ENCODE peak calls at places on chromosomes 3 and 15, in eight cellular contexts. One of them, this sample, is unnamed.

GRCh38 chr3:45716790-45717336 is 27.7 kb downstream of the SACM1L start:
- DNase-seq in A549: no peak
- DNase-seq in stomach: no peak
- DNase-seq in transverse colon: no peak
- DNase-seq in HCT116: no peak
- DNase-seq in esophagus muscularis mucosa: no peak
- DNase-seq in heart left ventricle: no peak
- DNase-seq in Peyer's patch: no peak
- DNase-seq in this sample: no peak

GRCh38 chr3:106251160-106251892 is 382.5 kb upstream of the CBLB start:
- DNase-seq in stomach: no peak
- DNase-seq in A549: no peak
- DNase-seq in heart left ventricle: no peak
- DNase-seq in esophagus muscularis mucosa: no peak
- DNase-seq in HCT116: no peak
- DNase-seq in Peyer's patch: no peak
- DNase-seq in transverse colon: no peak
- DNase-seq in this sample: no peak

GRCh38 chr3:148863297-148863696 is 1.8 kb upstream of the CPA3 start:
- DNase-seq in A549: no peak
- DNase-seq in heart left ventricle: no peak
- DNase-seq in esophagus muscularis mucosa: no peak
- DNase-seq in transverse colon: no peak
- DNase-seq in stomach: no peak
- DNase-seq in HCT116: no peak
- DNase-seq in Peyer's patch: no peak
- DNase-seq in this sample: no peak

GRCh38 chr15:41941644-41942415 is 30.5 kb downstream of the EHD4 start:
- DNase-seq in HCT116: no peak
- DNase-seq in A549: no peak
- DNase-seq in Peyer's patch: no peak
- DNase-seq in esophagus muscularis mucosa: no peak
- DNase-seq in transverse colon: no peak
- DNase-seq in heart left ventricle: no peak
- DNase-seq in stomach: no peak
- DNase-seq in this sample: no peak

GRCh38 chr15:69034352-69034751 is 19.9 kb downstream of the NOX5 start:
- DNase-seq in stomach: no peak
- DNase-seq in A549: no peak
- DNase-seq in esophagus muscularis mucosa: no peak
- DNase-seq in HCT116: no peak
- DNase-seq in transverse colon: no peak
- DNase-seq in Peyer's patch: no peak
- DNase-seq in heart left ventricle: no peak
- DNase-seq in this sample: peak; percentile 40

GRCh38 chr3:121228971-121229370 is 316.8 kb downstream of the POLQ start:
- DNase-seq in transverse colon: no peak
- DNase-seq in esophagus muscularis mucosa: no peak
- DNase-seq in stomach: no peak
- DNase-seq in A549: no peak
- DNase-seq in Peyer's patch: no peak
- DNase-seq in heart left ventricle: no peak
- DNase-seq in HCT116: no peak
- DNase-seq in this sample: no peak

GRCh38 chr3:126544596-126545281 is 14.0 kb downstream of the C3orf22 start:
- DNase-seq in esophagus muscularis mucosa: no peak
- DNase-seq in transverse colon: peak; percentile 7
- DNase-seq in Peyer's patch: peak; percentile 15
- DNase-seq in heart left ventricle: peak; percentile 23
- DNase-seq in stomach: peak; percentile 21
- DNase-seq in A549: no peak
- DNase-seq in HCT116: no peak
- DNase-seq in this sample: no peak

GRCh38 chr3:139537325-139537724 is 2.2 kb downstream of the RBP1 start:
- DNase-seq in stomach: no peak
- DNase-seq in transverse colon: no peak
- DNase-seq in HCT116: peak; percentile 72
- DNase-seq in A549: no peak
- DNase-seq in esophagus muscularis mucosa: no peak
- DNase-seq in Peyer's patch: no peak
- DNase-seq in heart left ventricle: no peak
- DNase-seq in this sample: no peak

GRCh38 chr15:78067328-78068241 is 9.9 kb downstream of the TBC1D2B start:
- DNase-seq in A549: no peak
- DNase-seq in Peyer's patch: no peak
- DNase-seq in esophagus muscularis mucosa: no peak
- DNase-seq in heart left ventricle: no peak
- DNase-seq in transverse colon: no peak
- DNase-seq in HCT116: no peak
- DNase-seq in stomach: peak; percentile 69
- DNase-seq in this sample: no peak

GRCh38 chr3:129593595-129594339 is 12.7 kb downstream of the PLXND1 start:
- DNase-seq in esophagus muscularis mucosa: no peak
- DNase-seq in transverse colon: peak; percentile 43
- DNase-seq in stomach: no peak
- DNase-seq in HCT116: no peak
- DNase-seq in Peyer's patch: no peak
- DNase-seq in heart left ventricle: no peak
- DNase-seq in A549: no peak
- DNase-seq in this sample: no peak

GRCh38 chr3:152205097-152205593 is 63.6 kb upstream of the MBNL1 start:
- DNase-seq in stomach: no peak
- DNase-seq in transverse colon: no peak
- DNase-seq in Peyer's patch: no peak
- DNase-seq in heart left ventricle: no peak
- DNase-seq in HCT116: no peak
- DNase-seq in A549: no peak
- DNase-seq in esophagus muscularis mucosa: no peak
- DNase-seq in this sample: no peak

GRCh38 chr3:187738400-187739124 is 6.7 kb downstream of the BCL6 start:
- DNase-seq in HCT116: peak; percentile 83
- DNase-seq in stomach: peak; percentile 87
- DNase-seq in Peyer's patch: peak; percentile 73
- DNase-seq in A549: peak; percentile 87
- DNase-seq in heart left ventricle: peak; percentile 94
- DNase-seq in transverse colon: peak; percentile 90
- DNase-seq in esophagus muscularis mucosa: peak; percentile 98
- DNase-seq in this sample: no peak

GRCh38 chr3:52240059-52240885 is 1.3 kb upstream of the TWF2 start:
- DNase-seq in Peyer's patch: peak; percentile 46
- DNase-seq in transverse colon: peak; percentile 62
- DNase-seq in stomach: no peak
- DNase-seq in HCT116: peak; percentile 67
- DNase-seq in esophagus muscularis mucosa: no peak
- DNase-seq in A549: no peak
- DNase-seq in heart left ventricle: peak; percentile 76
- DNase-seq in this sample: no peak
- TF ChIP-seq POLR2A in Peyer's patch: no peak
- TF ChIP-seq POLR2A in transverse colon: no peak
- TF ChIP-seq POLR2A in stomach: no peak
- TF ChIP-seq POLR2A in HCT116: no peak
- TF ChIP-seq POLR2A in esophagus muscularis mucosa: no peak
- TF ChIP-seq POLR2A in A549: no peak
- TF ChIP-seq POLR2A in heart left ventricle: no peak
- TF ChIP-seq POLR2A in this sample: no peak

DNA sequence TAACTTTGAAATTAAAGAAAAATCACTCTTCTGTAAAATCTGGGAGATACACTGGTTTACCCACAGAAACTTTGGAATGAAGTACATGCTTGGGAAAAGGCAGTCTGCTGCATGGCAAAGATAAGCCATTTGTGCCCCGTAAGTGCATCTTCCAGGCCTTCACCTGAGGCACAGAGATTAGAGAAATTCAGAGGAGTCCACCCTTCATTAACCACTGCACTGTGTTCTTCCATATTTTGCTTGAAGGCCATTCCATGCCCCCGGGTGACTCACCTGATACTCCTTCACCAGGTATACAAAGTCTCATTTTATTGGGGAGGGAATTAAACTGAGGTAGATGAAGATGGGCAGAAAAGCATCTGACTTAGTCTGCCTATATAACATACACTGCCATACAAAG is 53.0 kb downstream of the CMSS1 start:
- DNase-seq in transverse colon: no peak
- DNase-seq in esophagus muscularis mucosa: no peak
- DNase-seq in stomach: no peak
- DNase-seq in Peyer's patch: no peak
- DNase-seq in A549: no peak
- DNase-seq in heart left ventricle: no peak
- DNase-seq in HCT116: no peak
- DNase-seq in this sample: no peak
- H3K4me1 ChIP-seq in transverse colon: peaks cover 88% of the 10 kb centered on the region
- H3K4me1 ChIP-seq in esophagus muscularis mucosa: peaks cover 80% of the 10 kb centered on the region
- H3K4me1 ChIP-seq in stomach: peaks cover 82% of the 10 kb centered on the region
- H3K4me1 ChIP-seq in Peyer's patch: peaks cover 37% of the 10 kb centered on the region
- H3K4me1 ChIP-seq in A549: peaks cover 29% of the 10 kb centered on the region
- H3K4me1 ChIP-seq in heart left ventricle: peaks cover 78% of the 10 kb centered on the region
- H3K4me1 ChIP-seq in HCT116: no peaks in the 10 kb centered on the region
- H3K4me1 ChIP-seq in this sample: peaks cover 61% of the 10 kb centered on the region

DNA sequence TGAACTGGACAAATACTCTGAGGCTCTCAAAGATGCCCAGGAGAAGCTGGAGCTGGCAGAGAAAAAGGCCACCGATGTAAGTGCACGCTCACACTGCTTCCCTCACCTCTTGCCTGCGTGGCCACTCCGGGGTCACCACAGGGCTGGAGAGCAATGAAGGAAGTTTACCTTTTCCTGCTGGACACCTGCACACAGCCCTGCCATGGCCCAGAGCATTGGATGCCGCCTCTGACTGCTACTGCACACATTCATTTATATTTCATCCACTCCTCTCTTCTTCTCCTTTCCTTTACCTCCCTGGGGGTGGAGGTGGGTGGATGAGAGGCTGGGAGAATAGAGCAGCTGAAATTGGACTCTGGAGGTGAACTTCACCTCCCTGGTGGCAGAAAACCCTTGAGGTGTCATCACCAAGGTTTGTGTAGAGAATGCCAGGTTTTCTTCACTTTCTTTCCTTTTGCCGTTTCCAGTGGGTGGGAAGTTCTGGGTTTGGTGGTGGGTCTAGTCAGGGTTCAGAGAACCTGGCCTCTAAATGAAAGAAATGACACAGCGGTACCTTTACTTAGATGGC is 1.6 kb downstream of the TPM1 start:
- DNase-seq in transverse colon: no peak
- DNase-seq in Peyer's patch: no peak
- DNase-seq in esophagus muscularis mucosa: no peak
- DNase-seq in stomach: no peak
- DNase-seq in heart left ventricle: no peak
- DNase-seq in HCT116: no peak
- DNase-seq in A549: no peak
- DNase-seq in this sample: no peak
- H3K4me3 ChIP-seq in transverse colon: peak overlapping the region; percentile 87
- H3K4me3 ChIP-seq in Peyer's patch: peak overlapping the region; percentile 97
- H3K4me3 ChIP-seq in esophagus muscularis mucosa: peak overlapping the region; percentile 70
- H3K4me3 ChIP-seq in stomach: peak overlapping the region; percentile 68
- H3K4me3 ChIP-seq in heart left ventricle: peak overlapping the region; percentile 70
- H3K4me3 ChIP-seq in HCT116: no peak overlapping the region
- H3K4me3 ChIP-seq in A549: peak overlapping the region; percentile 87
- H3K4me3 ChIP-seq in this sample: peak overlapping the region; percentile 77

DNA sequence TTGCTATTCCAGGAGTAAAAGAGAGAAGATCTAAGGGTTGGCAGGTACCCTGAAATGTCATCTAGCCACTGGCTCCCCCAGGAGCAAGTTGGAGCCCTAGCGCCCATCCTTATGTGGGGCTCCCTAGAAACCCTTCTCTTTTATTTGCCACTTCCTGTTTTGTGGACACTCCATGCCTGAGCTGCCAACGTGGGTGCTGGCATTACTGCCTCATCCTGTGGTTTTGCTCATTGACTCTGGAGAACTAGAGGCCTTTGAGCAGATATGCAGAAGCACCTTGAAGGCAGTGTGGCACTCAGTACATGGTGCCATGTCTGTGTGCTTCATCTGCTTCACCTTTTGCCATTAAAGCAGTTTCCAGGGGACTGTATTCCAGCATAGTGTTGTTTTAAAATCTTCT is 8.1 kb downstream of the EDEM1 start:
- DNase-seq in heart left ventricle: peak; percentile 46
- DNase-seq in A549: no peak
- DNase-seq in Peyer's patch: no peak
- DNase-seq in transverse colon: no peak
- DNase-seq in esophagus muscularis mucosa: no peak
- DNase-seq in HCT116: no peak
- DNase-seq in stomach: no peak
- DNase-seq in this sample: no peak
- TF ChIP-seq POLR2A in heart left ventricle: no peak
- TF ChIP-seq POLR2A in A549: no peak
- TF ChIP-seq POLR2A in Peyer's patch: no peak
- TF ChIP-seq POLR2A in transverse colon: no peak
- TF ChIP-seq POLR2A in esophagus muscularis mucosa: no peak
- TF ChIP-seq POLR2A in HCT116: no peak
- TF ChIP-seq POLR2A in stomach: no peak
- TF ChIP-seq POLR2A in this sample: no peak

DNA sequence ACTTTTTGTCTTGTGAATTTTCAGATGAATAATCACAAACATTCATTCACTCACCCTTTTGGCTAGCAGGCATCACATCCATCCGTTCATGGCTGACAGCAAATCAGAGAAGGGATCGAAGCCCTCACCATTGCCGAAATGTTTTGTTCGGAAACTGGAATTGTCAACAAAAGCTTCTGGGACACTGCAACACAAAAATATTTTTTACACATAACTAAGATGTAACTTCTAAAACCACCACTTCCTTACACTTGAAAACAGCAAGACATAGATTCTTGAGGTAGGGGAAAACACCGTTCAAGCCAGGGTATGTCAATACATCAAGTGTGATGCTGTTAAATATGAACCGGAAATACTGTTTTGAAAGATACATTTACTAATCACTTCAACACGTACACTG is 90.2 kb downstream of the FOXP1 start:
- DNase-seq in esophagus muscularis mucosa: no peak
- DNase-seq in Peyer's patch: no peak
- DNase-seq in stomach: no peak
- DNase-seq in transverse colon: no peak
- DNase-seq in heart left ventricle: no peak
- DNase-seq in A549: no peak
- DNase-seq in HCT116: no peak
- DNase-seq in this sample: no peak
- H3K4me1 ChIP-seq in esophagus muscularis mucosa: peaks cover 29% of the 10 kb centered on the region
- H3K4me1 ChIP-seq in Peyer's patch: peaks cover 3% of the 10 kb centered on the region
- H3K4me1 ChIP-seq in stomach: peaks cover 28% of the 10 kb centered on the region
- H3K4me1 ChIP-seq in transverse colon: peaks cover 24% of the 10 kb centered on the region
- H3K4me1 ChIP-seq in heart left ventricle: peaks cover 42% of the 10 kb centered on the region
- H3K4me1 ChIP-seq in A549: peaks cover 30% of the 10 kb centered on the region
- H3K4me1 ChIP-seq in HCT116: peaks cover 7% of the 10 kb centered on the region
- H3K4me1 ChIP-seq in this sample: peaks cover 28% of the 10 kb centered on the region

GRCh38 chr3:53159415-53160135 is 1.4 kb upstream of the PRKCD start:
- DNase-seq in transverse colon: peak; percentile 91
- DNase-seq in HCT116: no peak
- DNase-seq in heart left ventricle: no peak
- DNase-seq in stomach: peak; percentile 94
- DNase-seq in A549: no peak
- DNase-seq in esophagus muscularis mucosa: no peak
- DNase-seq in Peyer's patch: peak; percentile 89
- DNase-seq in this sample: no peak
- H3K4me3 ChIP-seq in transverse colon: peak overlapping the region; percentile 84
- H3K4me3 ChIP-seq in HCT116: peak overlapping the region; percentile 90
- H3K4me3 ChIP-seq in heart left ventricle: no peak overlapping the region
- H3K4me3 ChIP-seq in stomach: peak overlapping the region; percentile 91
- H3K4me3 ChIP-seq in A549: no peak overlapping the region
- H3K4me3 ChIP-seq in esophagus muscularis mucosa: no peak overlapping the region
- H3K4me3 ChIP-seq in Peyer's patch: peak overlapping the region; percentile 77
- H3K4me3 ChIP-seq in this sample: no peak overlapping the region

This sample was measured in vagina.